ENCODE peak calls at places on chromosomes 2 and 18, in nine cellular contexts. T is B cell; D is body of pancreas; H is HFF-Myc; W is CD8-positive, alpha-beta T cell; O is AG04450; X is lower leg skin; L is endothelial cell; S is PC-3. Z is an unnamed sample.

GRCh38 chr2:74953796-74954499 is 4.5 kb upstream of the POLE4 start:
- DNase-seq in L (no peak), H (no peak), O (no peak), W (no peak), T (no peak), S (no peak), D (no peak), X (no peak), Z (no peak)

GRCh38 chr18:57561728-57562423 is 24.6 kb downstream of the FECH start:
- DNase-seq in X (no peak), W (no peak), O (no peak), T (no peak), L (peak), D (no peak), H (peak), S (peak), Z (peak)

GRCh38 chr2:216056739-216057138 is 24.9 kb downstream of the PECR start:
- DNase-seq in W (no peak), S (no peak), X (no peak), L (no peak), H (no peak), O (no peak), T (no peak), D (no peak), Z (no peak)

GRCh38 chr2:127810637-127811396 is at the start of gene WDR33:
- DNase-seq in S (peak), W (peak), H (peak), D (peak), O (peak), L (peak), X (peak), T (peak), Z (peak)

GRCh38 chr2:174120346-174120745 is 128.0 kb downstream of the OLA1 start:
- DNase-seq in W (no peak), D (no peak), H (no peak), L (no peak), S (peak), O (no peak), X (no peak), T (no peak), Z (no peak)

GRCh38 chr2:216714412-216714775 is 19.0 kb upstream of the IGFBP5 start:
- DNase-seq in X (no peak), S (peak), W (no peak), T (no peak), L (no peak), O (no peak), H (no peak), D (no peak), Z (peak)

GRCh38 chr2:201966691-201967388 is 66.8 kb upstream of the FZD7 start:
- DNase-seq in O (no peak), L (no peak), H (no peak), S (peak), X (no peak), T (no peak), D (no peak), W (no peak), Z (no peak)

GRCh38 chr2:101036562-101036961 is 34.5 kb downstream of the RPL31 start:
- DNase-seq in O (no peak), H (peak), S (peak), X (no peak), L (no peak), T (no peak), W (no peak), D (no peak), Z (no peak)

GRCh38 chr18:48908916-48909315 is 41.8 kb downstream of the SMAD7 start:
- DNase-seq in D (no peak), S (peak), L (no peak), O (no peak), T (no peak), H (no peak), X (no peak), W (no peak), Z (no peak)

GRCh38 chr2:240946654-240947053 is 40.5 kb downstream of the CROCC2 start:
- DNase-seq in L (no peak), X (peak), H (no peak), D (no peak), T (peak), O (no peak), S (peak), W (no peak), Z (no peak)

GRCh38 chr2:210195066-210195852 is 24.1 kb upstream of the KANSL1L start:
- DNase-seq in H (peak), X (no peak), S (peak), W (no peak), T (no peak), L (no peak), O (no peak), D (peak), Z (no peak)

GRCh38 chr2:148546270-148546669 is 98.3 kb upstream of the EPC2 start:
- DNase-seq in W (no peak), X (no peak), L (no peak), O (no peak), D (peak), S (no peak), T (no peak), H (no peak), Z (no peak)

DNA sequence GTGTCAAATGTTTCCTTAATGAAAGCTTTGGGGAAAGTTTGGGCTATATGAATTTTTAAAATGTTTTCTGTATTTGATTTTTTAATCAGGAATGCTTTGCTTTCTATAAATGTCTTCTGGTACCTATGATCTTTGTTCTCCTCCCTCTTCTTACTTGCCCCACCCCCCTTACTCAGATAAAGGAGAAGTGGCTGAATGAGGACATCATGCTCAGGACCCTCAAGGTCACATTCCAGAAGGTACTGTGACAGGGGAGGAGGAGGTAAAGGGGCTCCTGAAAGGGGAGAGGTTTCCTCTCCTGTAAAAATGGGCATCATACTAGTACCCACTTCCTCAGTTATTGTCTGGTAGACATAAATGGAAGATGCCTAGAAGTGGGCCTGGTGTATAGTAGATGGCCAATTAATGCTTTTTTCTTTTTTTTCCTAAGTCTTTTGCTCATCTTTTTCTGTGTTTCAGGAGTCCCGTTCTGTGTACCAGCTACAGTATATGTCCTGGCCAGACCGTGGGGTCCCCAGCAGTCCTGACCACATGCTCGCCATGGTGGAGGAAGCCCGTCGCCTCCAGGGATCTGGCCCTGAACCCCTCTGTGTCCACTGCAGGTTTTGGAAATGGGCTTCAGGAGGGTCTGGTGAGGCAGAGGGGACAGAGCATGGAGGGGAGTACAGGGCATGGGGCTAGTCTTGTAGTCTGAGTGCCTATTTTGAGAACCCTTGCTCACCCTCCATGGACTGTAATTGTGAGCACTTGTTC is 13.9 kb downstream of the PTPN18 start:
- DNase-seq in X (peak), W (no peak), S (no peak), L (no peak), O (no peak), H (no peak), T (no peak), D (no peak), Z (no peak)
- TF ChIP-seq CTCF in X (no peak), W (no peak), S (no peak), L (no peak), O (no peak), H (no peak), T (no peak), D (no peak), Z (no peak)

GRCh38 chr2:135600915-135601314 is 69.6 kb downstream of the R3HDM1 start:
- DNase-seq in T (no peak), S (peak), H (no peak), L (no peak), X (no peak), W (no peak), D (no peak), O (no peak), Z (no peak)
- TF ChIP-seq CTCF in T (no peak), S (no peak), H (no peak), L (no peak), X (no peak), W (peak), D (peak), O (peak), Z (no peak)

GRCh38 chr2:99615247-99615771 is 125.5 kb upstream of the REV1 start:
- DNase-seq in H (no peak), T (no peak), S (peak), L (no peak), D (no peak), O (no peak), W (no peak), X (no peak), Z (no peak)
- TF ChIP-seq CTCF in H (no peak), T (no peak), S (peak), L (no peak), D (no peak), O (no peak), W (no peak), X (no peak), Z (no peak)

DNA sequence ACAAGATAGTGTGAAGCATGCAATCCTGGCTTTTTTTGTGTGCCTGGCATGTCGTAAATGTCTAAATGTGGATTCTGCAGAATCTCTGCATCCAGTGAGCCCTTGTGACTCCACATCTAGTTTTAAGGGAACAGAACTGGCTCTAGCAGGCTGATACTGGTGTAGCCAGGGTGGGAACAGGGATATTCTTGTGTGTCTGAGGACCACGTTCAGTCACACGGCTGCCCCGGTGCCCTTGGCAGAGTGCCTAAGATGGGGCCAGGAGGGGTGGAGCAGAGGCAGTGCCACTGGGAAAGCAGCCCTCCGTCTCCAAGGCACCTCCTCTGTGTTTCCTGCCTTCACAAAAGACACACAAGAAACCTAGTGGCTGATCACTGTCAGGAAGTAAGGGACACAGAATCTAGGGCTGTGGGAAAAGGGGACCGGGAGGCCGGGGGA is 91.5 kb upstream of the PARD3B start:
- DNase-seq in T (no peak), H (peak), L (no peak), O (no peak), X (no peak), D (peak), S (no peak), W (no peak), Z (no peak)
- TF ChIP-seq CTCF in T (no peak), H (no peak), L (no peak), O (no peak), X (no peak), D (no peak), S (no peak), W (no peak), Z (no peak)

DNA sequence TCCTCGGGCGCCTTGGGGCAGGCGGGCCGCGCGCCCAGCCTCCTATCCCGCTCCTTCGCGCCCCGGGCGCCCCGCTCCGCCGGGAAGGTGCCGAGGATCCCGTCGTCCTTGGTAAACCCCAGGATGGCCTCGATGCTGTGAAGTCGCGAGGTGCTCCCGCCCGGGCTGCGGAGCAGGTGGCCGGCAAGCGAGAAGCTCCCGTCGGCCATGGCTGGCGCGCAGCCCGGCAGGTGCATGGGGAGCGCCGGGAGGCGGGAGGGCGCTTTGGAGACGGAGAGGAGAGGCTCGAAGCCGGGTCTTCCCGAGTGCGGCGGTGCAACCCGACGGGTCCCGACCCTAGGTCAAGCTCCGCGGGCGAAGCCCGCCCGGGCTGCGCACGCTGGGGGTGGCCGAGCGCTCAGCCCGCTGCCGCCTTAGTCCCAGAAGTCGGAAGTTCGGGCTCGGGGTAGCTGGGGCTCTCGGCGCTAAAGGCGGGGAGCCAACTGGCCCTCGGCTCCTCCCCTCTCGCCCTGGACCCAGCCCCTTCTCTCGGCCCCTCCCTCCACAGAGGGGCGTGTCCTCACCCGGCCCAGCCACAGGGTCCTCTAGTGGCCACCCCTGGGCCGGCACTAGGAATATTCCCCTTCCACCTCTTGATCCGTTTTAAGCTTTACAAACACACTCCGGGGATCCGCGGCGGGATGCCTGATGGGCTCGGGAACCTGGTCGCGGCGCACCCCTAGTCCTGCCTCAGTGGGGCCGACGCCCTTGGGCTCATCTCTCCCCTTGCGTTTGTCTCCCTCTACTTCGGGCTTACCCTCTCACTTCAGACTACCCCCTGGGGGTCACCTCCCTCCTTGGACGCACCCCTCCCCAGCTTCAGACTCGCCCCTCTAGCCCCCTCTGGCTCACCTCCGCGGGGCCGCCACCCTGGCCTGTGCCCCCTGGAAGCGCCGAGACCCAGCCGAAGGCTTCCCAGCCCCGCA is at the start of gene RAX:
- DNase-seq in T (no peak), H (no peak), L (peak), D (peak), X (no peak), O (no peak), W (no peak), S (no peak), Z (no peak)
- TF ChIP-seq CTCF in T (no peak), H (peak), L (no peak), D (peak), X (no peak), O (no peak), W (no peak), S (no peak), Z (peak)

DNA sequence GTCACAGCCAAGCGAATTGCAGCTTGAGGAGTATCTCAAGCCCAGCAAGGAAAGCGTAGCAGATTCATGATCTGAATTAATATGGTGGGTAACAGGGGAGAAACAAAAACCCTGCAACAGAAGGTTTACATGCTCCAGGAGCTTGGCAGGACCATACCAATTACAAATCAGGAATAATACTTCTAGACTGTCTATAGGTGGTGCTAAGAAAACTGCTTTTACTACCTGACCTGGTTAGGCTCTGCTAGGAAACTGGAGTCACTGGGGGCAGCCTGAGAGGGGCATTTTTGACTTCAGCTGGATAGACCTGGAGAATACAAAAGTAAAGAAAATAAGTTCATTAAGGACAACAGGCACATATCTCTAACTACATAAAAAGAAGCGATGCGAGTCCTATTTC is 24.6 kb upstream of the SPOPL start:
- DNase-seq in W (no peak), O (no peak), D (no peak), T (no peak), X (no peak), H (no peak), S (no peak), L (no peak), Z (no peak)
- TF ChIP-seq CTCF in W (no peak), O (no peak), D (no peak), T (no peak), X (no peak), H (no peak), S (peak), L (no peak), Z (no peak)

GRCh38 chr2:23751747-23752265 is 175.1 kb downstream of the ATAD2B start:
- DNase-seq in L (no peak), O (no peak), W (no peak), D (no peak), X (no peak), H (no peak), S (no peak), T (no peak), Z (no peak)
- TF ChIP-seq CTCF in L (no peak), O (no peak), W (no peak), D (no peak), X (no peak), H (no peak), S (no peak), T (no peak), Z (no peak)

GRCh38 chr2:19914266-19914975 is 12.6 kb upstream of the TTC32 start:
- DNase-seq in D (no peak), W (no peak), L (no peak), T (no peak), X (no peak), S (no peak), H (no peak), O (no peak), Z (no peak)
- TF ChIP-seq CTCF in D (no peak), W (no peak), L (no peak), T (no peak), X (no peak), S (no peak), H (no peak), O (no peak), Z (no peak)

DNA sequence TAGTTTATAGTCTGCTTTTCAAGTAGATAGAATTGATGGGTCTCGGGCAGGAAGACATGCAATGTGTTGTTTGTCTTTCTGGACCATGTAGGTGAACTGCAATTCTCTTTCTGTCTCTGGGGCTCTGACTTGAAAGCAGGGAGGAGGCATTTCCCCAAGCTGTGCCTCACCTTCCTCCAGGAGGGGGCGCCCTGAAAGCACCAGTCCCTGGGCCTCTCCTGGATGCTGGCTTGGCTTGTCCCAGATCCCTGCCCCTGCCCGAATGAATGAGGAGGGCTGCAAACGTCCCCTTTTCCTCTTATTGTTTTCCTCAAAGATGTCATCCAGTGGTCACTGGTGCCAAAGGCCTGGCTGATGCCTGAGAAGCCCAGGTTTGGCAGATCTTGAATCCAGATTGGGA is 270.6 kb downstream of the CELF4 start:
- DNase-seq in T (no peak), X (no peak), O (no peak), S (peak), W (no peak), H (no peak), D (no peak), L (peak), Z (no peak)
- TF ChIP-seq CTCF in T (no peak), X (no peak), O (peak), S (peak), W (no peak), H (peak), D (no peak), L (peak), Z (peak)

GRCh38 chr2:1940660-1941059 is 196.3 kb upstream of the PXDN start:
- DNase-seq in O (no peak), H (no peak), T (no peak), X (no peak), L (no peak), D (peak), W (no peak), S (no peak), Z (no peak)
- TF ChIP-seq CTCF in O (no peak), H (no peak), T (no peak), X (no peak), L (no peak), D (no peak), W (no peak), S (no peak), Z (no peak)

Z was measured in kidney epithelial cell.